ENCODE peak calls at places on chromosomes 5 and 9, in four cellular contexts. B, O, Q and I are unnamed samples.

GRCh38 chr5:150780180-150780692 is 1.7 kb downstream of the SMIM3 start:
- DNase-seq in B (no peak), O (no peak), Q (no peak), I (no peak)

GRCh38 chr5:139137703-139138102 is 60.5 kb downstream of the SIL1 start:
- DNase-seq in B (no peak), O (no peak), Q (no peak), I (no peak)

GRCh38 chr9:76810377-76810957 is 46.2 kb downstream of the PCA3 start:
- DNase-seq in B (no peak), O (peak), Q (no peak), I (peak)

GRCh38 chr9:96875460-96876142 is 21.3 kb upstream of the ZNF782 start:
- DNase-seq in B (no peak), O (peak), Q (no peak), I (peak)

GRCh38 chr9:826500-827280 is 14.8 kb upstream of the DMRT1 start:
- DNase-seq in B (no peak), O (no peak), Q (no peak), I (no peak)

GRCh38 chr9:4299006-4299795 is 667 bp downstream of the GLIS3 start:
- DNase-seq in B (no peak), O (peak), Q (peak), I (peak)

GRCh38 chr5:88702328-88702727 is 180.7 kb downstream of the MEF2C start:
- DNase-seq in B (no peak), O (no peak), Q (no peak), I (no peak)

GRCh38 chr5:14900661-14901461 is 29.3 kb upstream of the ANKH start:
- DNase-seq in B (no peak), O (no peak), Q (no peak), I (no peak)

GRCh38 chr9:133691191-133691590 is 47.0 kb downstream of the SARDH start:
- DNase-seq in B (no peak), O (no peak), Q (no peak), I (no peak)

GRCh38 chr5:591746-592145 is 20.4 kb upstream of the CEP72 start:
- DNase-seq in B (no peak), O (no peak), Q (no peak), I (no peak)

GRCh38 chr5:616342-617039 is 4.4 kb downstream of the CEP72 start:
- DNase-seq in B (no peak), O (no peak), Q (no peak), I (no peak)

GRCh38 chr5:142671801-142672200 is 14.1 kb downstream of the FGF1 start:
- DNase-seq in B (no peak), O (no peak), Q (no peak), I (no peak)

GRCh38 chr5:58968350-58968749 is 385.5 kb downstream of the RAB3C start:
- DNase-seq in B (no peak), O (no peak), Q (no peak), I (no peak)

GRCh38 chr5:38615042-38615441 is 58.6 kb upstream of the LIFR start:
- DNase-seq in B (no peak), O (no peak), Q (no peak), I (no peak)

GRCh38 chr9:134227451-134228411 is 63.4 kb upstream of the RNU6ATAC start:
- DNase-seq in B (no peak), O (no peak), Q (no peak), I (no peak)

GRCh38 chr9:37602817-37603216 is 10.4 kb upstream of the TOMM5 start:
- DNase-seq in B (no peak), O (no peak), Q (no peak), I (no peak)